ENCODE peak calls at places on chromosomes 2 and 18, in five cellular contexts. One of them, this sample, is unnamed.

GRCh38 chr2:18585526-18585925 is 3.8 kb downstream of the NT5C1B start:
- DNase-seq in EL: peak; percentile 55
- DNase-seq in NCI-H460: no peak
- DNase-seq in nucleus accumbens: no peak
- DNase-seq in NCI-H2029: no peak
- DNase-seq in this sample: no peak

GRCh38 chr18:11251891-11252270 is 102.5 kb upstream of the PIEZO2 start:
- DNase-seq in EL: peak; percentile 45
- DNase-seq in NCI-H460: no peak
- DNase-seq in nucleus accumbens: no peak
- DNase-seq in NCI-H2029: no peak
- DNase-seq in this sample: no peak

GRCh38 chr2:234770081-234770506 is 181.7 kb upstream of the SH3BP4 start:
- DNase-seq in EL: no peak
- DNase-seq in NCI-H460: no peak
- DNase-seq in nucleus accumbens: no peak
- DNase-seq in NCI-H2029: no peak
- DNase-seq in this sample: peak; percentile 80

GRCh38 chr2:183162362-183162761 is 38.1 kb downstream of the NUP35 start:
- DNase-seq in EL: peak; percentile 56
- DNase-seq in NCI-H460: no peak
- DNase-seq in nucleus accumbens: no peak
- DNase-seq in NCI-H2029: no peak
- DNase-seq in this sample: no peak

GRCh38 chr18:31486165-31486564 is 11.8 kb upstream of the DSG2 start:
- DNase-seq in EL: no peak
- DNase-seq in NCI-H460: no peak
- DNase-seq in nucleus accumbens: no peak
- DNase-seq in NCI-H2029: no peak
- DNase-seq in this sample: no peak

GRCh38 chr18:45291616-45292612 is 323.4 kb upstream of the SLC14A2 start:
- DNase-seq in EL: no peak
- DNase-seq in NCI-H460: no peak
- DNase-seq in nucleus accumbens: no peak
- DNase-seq in NCI-H2029: no peak
- DNase-seq in this sample: no peak

GRCh38 chr2:124323321-124323720 is 298.2 kb downstream of the CNTNAP5 start:
- DNase-seq in EL: no peak
- DNase-seq in NCI-H460: no peak
- DNase-seq in nucleus accumbens: peak; percentile 4
- DNase-seq in NCI-H2029: no peak
- DNase-seq in this sample: no peak

GRCh38 chr18:72667932-72668331 is 123.8 kb upstream of the CBLN2 start:
- DNase-seq in EL: no peak
- DNase-seq in NCI-H460: no peak
- DNase-seq in nucleus accumbens: no peak
- DNase-seq in NCI-H2029: no peak
- DNase-seq in this sample: no peak

GRCh38 chr18:72833471-72833870 is 34.3 kb downstream of the NETO1 start:
- DNase-seq in EL: peak; percentile 7
- DNase-seq in NCI-H460: no peak
- DNase-seq in nucleus accumbens: no peak
- DNase-seq in NCI-H2029: no peak
- DNase-seq in this sample: no peak

GRCh38 chr18:77086656-77087390 is 45.8 kb downstream of the MBP start:
- DNase-seq in EL: no peak
- DNase-seq in NCI-H460: no peak
- DNase-seq in nucleus accumbens: no peak
- DNase-seq in NCI-H2029: no peak
- DNase-seq in this sample: no peak

GRCh38 chr18:79697976-79698375 is 18.4 kb downstream of the CTDP1 start:
- DNase-seq in EL: no peak
- DNase-seq in NCI-H460: no peak
- DNase-seq in nucleus accumbens: no peak
- DNase-seq in NCI-H2029: no peak
- DNase-seq in this sample: no peak

GRCh38 chr2:178506524-178506923 is 26.3 kb downstream of the PLEKHA3 start:
- DNase-seq in EL: no peak
- DNase-seq in NCI-H460: no peak
- DNase-seq in nucleus accumbens: no peak
- DNase-seq in NCI-H2029: no peak
- DNase-seq in this sample: no peak

GRCh38 chr2:43636616-43637015 is 444 bp upstream of the PLEKHH2 start:
- DNase-seq in EL: no peak
- DNase-seq in NCI-H460: no peak
- DNase-seq in nucleus accumbens: no peak
- DNase-seq in NCI-H2029: no peak
- DNase-seq in this sample: no peak

GRCh38 chr2:20012282-20013060 is at the start of gene MATN3:
- DNase-seq in EL: peak; percentile 51
- DNase-seq in NCI-H460: peak; percentile 34
- DNase-seq in nucleus accumbens: no peak
- DNase-seq in NCI-H2029: no peak
- DNase-seq in this sample: no peak

GRCh38 chr2:133561045-133561852 is 7.0 kb downstream of the NCKAP5 start:
- DNase-seq in EL: peak; percentile 72
- DNase-seq in NCI-H460: peak; percentile 69
- DNase-seq in nucleus accumbens: no peak
- DNase-seq in NCI-H2029: peak; percentile 45
- DNase-seq in this sample: peak; percentile 51

GRCh38 chr2:88842656-88843055 is 151.2 kb downstream of the RPIA start:
- DNase-seq in EL: no peak
- DNase-seq in NCI-H460: no peak
- DNase-seq in nucleus accumbens: no peak
- DNase-seq in NCI-H2029: no peak
- DNase-seq in this sample: no peak

GRCh38 chr2:204004912-204005311 is 68.3 kb downstream of the ICOS start:
- DNase-seq in EL: no peak
- DNase-seq in NCI-H460: no peak
- DNase-seq in nucleus accumbens: no peak
- DNase-seq in NCI-H2029: no peak
- DNase-seq in this sample: no peak

GRCh38 chr2:74436804-74437695 is 4.7 kb downstream of the RTKN start:
- DNase-seq in EL: no peak
- DNase-seq in NCI-H460: no peak
- DNase-seq in nucleus accumbens: no peak
- DNase-seq in NCI-H2029: no peak
- DNase-seq in this sample: no peak

GRCh38 chr18:9965711-9966624 is 52.2 kb downstream of the VAPA start:
- DNase-seq in EL: peak; percentile 46
- DNase-seq in NCI-H460: no peak
- DNase-seq in nucleus accumbens: no peak
- DNase-seq in NCI-H2029: no peak
- DNase-seq in this sample: no peak

GRCh38 chr2:70607121-70607551 is 53.5 kb upstream of the TGFA start:
- DNase-seq in EL: no peak
- DNase-seq in NCI-H460: no peak
- DNase-seq in nucleus accumbens: peak; percentile 8
- DNase-seq in NCI-H2029: no peak
- DNase-seq in this sample: no peak

GRCh38 chr2:239864247-239865058 is 160.7 kb downstream of the NDUFA10 start:
- DNase-seq in EL: no peak
- DNase-seq in NCI-H460: no peak
- DNase-seq in nucleus accumbens: no peak
- DNase-seq in NCI-H2029: no peak
- DNase-seq in this sample: no peak

GRCh38 chr2:237576974-237577373 is 10.6 kb downstream of the PRLH start:
- DNase-seq in EL: no peak
- DNase-seq in NCI-H460: no peak
- DNase-seq in nucleus accumbens: no peak
- DNase-seq in NCI-H2029: no peak
- DNase-seq in this sample: no peak

GRCh38 chr2:14678754-14679153 is 46.2 kb downstream of the LRATD1 start:
- DNase-seq in EL: no peak
- DNase-seq in NCI-H460: no peak
- DNase-seq in nucleus accumbens: no peak
- DNase-seq in NCI-H2029: no peak
- DNase-seq in this sample: no peak